ENCODE peak calls at places on chromosomes 2 and 18, in eight cellular contexts. One of them, this sample, is unnamed.

GRCh38 chr18:25056456-25056855 is 295.5 kb downstream of the ZNF521 start:
- DNase-seq in endodermal cell: no peak
- DNase-seq in kidney: no peak
- DNase-seq in AG04449: no peak
- DNase-seq in A549: no peak
- DNase-seq in activated B cell treated with CpG ODN at 0.5 μM for 24 hours: no peak
- DNase-seq in AG09319: no peak
- DNase-seq in AG09309: no peak
- DNase-seq in this sample: no peak

GRCh38 chr2:96984300-96984699 is 2.1 kb downstream of the FAM178B start:
- DNase-seq in endodermal cell: no peak
- DNase-seq in kidney: no peak
- DNase-seq in AG04449: no peak
- DNase-seq in A549: no peak
- DNase-seq in activated B cell treated with CpG ODN at 0.5 μM for 24 hours: no peak
- DNase-seq in AG09319: no peak
- DNase-seq in AG09309: no peak
- DNase-seq in this sample: no peak

GRCh38 chr18:46264255-46264654 is 160.1 kb downstream of the HAUS1 start:
- DNase-seq in endodermal cell: no peak
- DNase-seq in kidney: no peak
- DNase-seq in AG04449: no peak
- DNase-seq in A549: peak
- DNase-seq in activated B cell treated with CpG ODN at 0.5 μM for 24 hours: no peak
- DNase-seq in AG09319: no peak
- DNase-seq in AG09309: no peak
- DNase-seq in this sample: no peak

GRCh38 chr2:128424806-128425205 is 106.1 kb upstream of the HS6ST1 start:
- DNase-seq in endodermal cell: peak
- DNase-seq in kidney: peak
- DNase-seq in AG04449: no peak
- DNase-seq in A549: no peak
- DNase-seq in activated B cell treated with CpG ODN at 0.5 μM for 24 hours: no peak
- DNase-seq in AG09319: no peak
- DNase-seq in AG09309: no peak
- DNase-seq in this sample: peak

GRCh38 chr2:220499281-220499680 is 871.9 kb downstream of the SLC4A3 start:
- DNase-seq in endodermal cell: peak
- DNase-seq in kidney: no peak
- DNase-seq in AG04449: no peak
- DNase-seq in A549: peak
- DNase-seq in activated B cell treated with CpG ODN at 0.5 μM for 24 hours: no peak
- DNase-seq in AG09319: peak
- DNase-seq in AG09309: no peak
- DNase-seq in this sample: no peak

GRCh38 chr2:235692671-235693171 is 198.9 kb downstream of the AGAP1 start:
- DNase-seq in endodermal cell: no peak
- DNase-seq in kidney: peak
- DNase-seq in AG04449: no peak
- DNase-seq in A549: no peak
- DNase-seq in activated B cell treated with CpG ODN at 0.5 μM for 24 hours: no peak
- DNase-seq in AG09319: no peak
- DNase-seq in AG09309: no peak
- DNase-seq in this sample: no peak

GRCh38 chr2:179745615-179746263 is 115.7 kb downstream of the ZNF385B start:
- DNase-seq in endodermal cell: no peak
- DNase-seq in kidney: no peak
- DNase-seq in AG04449: no peak
- DNase-seq in A549: no peak
- DNase-seq in activated B cell treated with CpG ODN at 0.5 μM for 24 hours: no peak
- DNase-seq in AG09319: no peak
- DNase-seq in AG09309: no peak
- DNase-seq in this sample: no peak

GRCh38 chr2:123935405-123935804 is 89.7 kb upstream of the CNTNAP5 start:
- DNase-seq in endodermal cell: no peak
- DNase-seq in kidney: no peak
- DNase-seq in AG04449: no peak
- DNase-seq in A549: no peak
- DNase-seq in activated B cell treated with CpG ODN at 0.5 μM for 24 hours: no peak
- DNase-seq in AG09319: no peak
- DNase-seq in AG09309: no peak
- DNase-seq in this sample: no peak

GRCh38 chr2:27303093-27304025 is 4.9 kb downstream of the UCN start:
- DNase-seq in endodermal cell: peak
- DNase-seq in kidney: no peak
- DNase-seq in AG04449: no peak
- DNase-seq in A549: peak
- DNase-seq in activated B cell treated with CpG ODN at 0.5 μM for 24 hours: no peak
- DNase-seq in AG09319: peak
- DNase-seq in AG09309: no peak
- DNase-seq in this sample: no peak

GRCh38 chr18:7224198-7224597 is 6.7 kb upstream of the LRRC30 start:
- DNase-seq in endodermal cell: no peak
- DNase-seq in kidney: no peak
- DNase-seq in AG04449: no peak
- DNase-seq in A549: no peak
- DNase-seq in activated B cell treated with CpG ODN at 0.5 μM for 24 hours: no peak
- DNase-seq in AG09319: no peak
- DNase-seq in AG09309: no peak
- DNase-seq in this sample: no peak

GRCh38 chr2:235721586-235721985 is 227.7 kb downstream of the AGAP1 start:
- DNase-seq in endodermal cell: no peak
- DNase-seq in kidney: no peak
- DNase-seq in AG04449: no peak
- DNase-seq in A549: no peak
- DNase-seq in activated B cell treated with CpG ODN at 0.5 μM for 24 hours: no peak
- DNase-seq in AG09319: no peak
- DNase-seq in AG09309: no peak
- DNase-seq in this sample: no peak

GRCh38 chr2:37688771-37689468 is 17.5 kb upstream of the CDC42EP3 start:
- DNase-seq in endodermal cell: peak
- DNase-seq in kidney: no peak
- DNase-seq in AG04449: peak
- DNase-seq in A549: no peak
- DNase-seq in activated B cell treated with CpG ODN at 0.5 μM for 24 hours: no peak
- DNase-seq in AG09319: peak
- DNase-seq in AG09309: no peak
- DNase-seq in this sample: no peak

GRCh38 chr2:218149865-218150264 is 16.9 kb downstream of the CXCR1 start:
- DNase-seq in endodermal cell: no peak
- DNase-seq in kidney: no peak
- DNase-seq in AG04449: no peak
- DNase-seq in A549: no peak
- DNase-seq in activated B cell treated with CpG ODN at 0.5 μM for 24 hours: no peak
- DNase-seq in AG09319: no peak
- DNase-seq in AG09309: no peak
- DNase-seq in this sample: no peak

GRCh38 chr2:188773075-188773474 is 201.1 kb upstream of the COL3A1 start:
- DNase-seq in endodermal cell: no peak
- DNase-seq in kidney: no peak
- DNase-seq in AG04449: no peak
- DNase-seq in A549: no peak
- DNase-seq in activated B cell treated with CpG ODN at 0.5 μM for 24 hours: no peak
- DNase-seq in AG09319: no peak
- DNase-seq in AG09309: no peak
- DNase-seq in this sample: no peak

GRCh38 chr2:159012142-159012541 is 43.7 kb downstream of the TANC1 start:
- DNase-seq in endodermal cell: no peak
- DNase-seq in kidney: no peak
- DNase-seq in AG04449: no peak
- DNase-seq in A549: no peak
- DNase-seq in activated B cell treated with CpG ODN at 0.5 μM for 24 hours: no peak
- DNase-seq in AG09319: no peak
- DNase-seq in AG09309: no peak
- DNase-seq in this sample: no peak

GRCh38 chr2:39920318-39920775 is 141.3 kb upstream of the THUMPD2 start:
- DNase-seq in endodermal cell: no peak
- DNase-seq in kidney: no peak
- DNase-seq in AG04449: no peak
- DNase-seq in A549: no peak
- DNase-seq in activated B cell treated with CpG ODN at 0.5 μM for 24 hours: no peak
- DNase-seq in AG09319: no peak
- DNase-seq in AG09309: no peak
- DNase-seq in this sample: no peak

GRCh38 chr2:135167273-135167672 is 115.2 kb downstream of the RAB3GAP1 start:
- DNase-seq in endodermal cell: no peak
- DNase-seq in kidney: no peak
- DNase-seq in AG04449: no peak
- DNase-seq in A549: no peak
- DNase-seq in activated B cell treated with CpG ODN at 0.5 μM for 24 hours: no peak
- DNase-seq in AG09319: no peak
- DNase-seq in AG09309: no peak
- DNase-seq in this sample: no peak

GRCh38 chr2:135163306-135163705 is 111.2 kb downstream of the RAB3GAP1 start:
- DNase-seq in endodermal cell: no peak
- DNase-seq in kidney: no peak
- DNase-seq in AG04449: no peak
- DNase-seq in A549: no peak
- DNase-seq in activated B cell treated with CpG ODN at 0.5 μM for 24 hours: no peak
- DNase-seq in AG09319: no peak
- DNase-seq in AG09309: no peak
- DNase-seq in this sample: no peak

GRCh38 chr2:135164431-135164830 is 112.3 kb downstream of the RAB3GAP1 start:
- DNase-seq in endodermal cell: no peak
- DNase-seq in kidney: no peak
- DNase-seq in AG04449: peak
- DNase-seq in A549: no peak
- DNase-seq in activated B cell treated with CpG ODN at 0.5 μM for 24 hours: no peak
- DNase-seq in AG09319: peak
- DNase-seq in AG09309: peak
- DNase-seq in this sample: no peak

GRCh38 chr2:135169900-135170753 is 118.0 kb downstream of the RAB3GAP1 start:
- DNase-seq in endodermal cell: no peak
- DNase-seq in kidney: no peak
- DNase-seq in AG04449: no peak
- DNase-seq in A549: no peak
- DNase-seq in activated B cell treated with CpG ODN at 0.5 μM for 24 hours: no peak
- DNase-seq in AG09319: no peak
- DNase-seq in AG09309: no peak
- DNase-seq in this sample: no peak

DNA sequence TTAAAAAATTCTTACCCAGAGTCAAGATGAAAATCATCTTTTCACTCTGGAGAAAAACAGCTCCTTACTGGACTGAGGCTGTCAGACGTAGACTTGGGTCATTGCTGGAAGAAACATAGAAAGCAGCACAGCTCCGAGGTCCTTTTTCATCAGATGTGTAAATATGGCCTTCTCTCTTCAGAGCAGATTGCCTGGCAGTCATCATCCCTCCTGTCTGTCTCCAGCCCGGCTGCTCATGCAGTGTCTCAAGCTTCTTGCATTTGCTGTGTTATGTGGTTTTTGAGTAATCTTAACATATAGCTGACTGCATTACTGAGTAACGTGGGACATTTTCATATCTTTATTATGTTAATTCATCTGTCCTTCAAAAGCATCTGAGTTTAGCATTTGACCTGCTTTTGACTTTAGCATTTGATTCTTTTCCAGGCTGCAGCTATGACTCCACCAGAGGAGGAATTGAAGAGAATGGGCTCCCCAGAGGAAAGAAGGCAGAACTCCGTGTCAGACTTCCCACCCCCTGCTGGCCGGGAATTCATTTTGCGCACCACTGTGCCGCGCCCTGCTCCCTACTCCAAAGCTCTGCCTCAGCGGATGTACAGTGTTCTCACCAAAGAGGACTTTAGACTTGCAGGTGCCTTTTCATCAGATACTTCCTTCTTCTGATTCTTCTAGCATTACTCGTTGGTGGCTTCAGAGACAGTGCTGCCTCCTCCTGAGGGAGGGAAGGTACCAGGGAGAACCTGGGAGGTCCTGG is 116.2 kb downstream of the RAB3GAP1 start:
- DNase-seq in endodermal cell: no peak
- DNase-seq in kidney: no peak
- DNase-seq in AG04449: no peak
- DNase-seq in A549: no peak
- DNase-seq in activated B cell treated with CpG ODN at 0.5 μM for 24 hours: no peak
- DNase-seq in AG09319: no peak
- DNase-seq in AG09309: no peak
- DNase-seq in this sample: no peak
- TF ChIP-seq CTCF in endodermal cell: peak
- TF ChIP-seq CTCF in kidney: no peak
- TF ChIP-seq CTCF in AG04449: no peak
- TF ChIP-seq CTCF in A549: no peak
- TF ChIP-seq CTCF in activated B cell treated with CpG ODN at 0.5 μM for 24 hours: no peak
- TF ChIP-seq CTCF in AG09319: no peak
- TF ChIP-seq CTCF in AG09309: no peak
- TF ChIP-seq CTCF in this sample: no peak

GRCh38 chr2:69013123-69013836 is at the start of gene ANTXR1:
- DNase-seq in endodermal cell: peak
- DNase-seq in kidney: peak
- DNase-seq in AG04449: no peak
- DNase-seq in A549: peak
- DNase-seq in activated B cell treated with CpG ODN at 0.5 μM for 24 hours: no peak
- DNase-seq in AG09319: no peak
- DNase-seq in AG09309: no peak
- DNase-seq in this sample: peak
- TF ChIP-seq CTCF in endodermal cell: peak
- TF ChIP-seq CTCF in kidney: no peak
- TF ChIP-seq CTCF in AG04449: no peak
- TF ChIP-seq CTCF in A549: no peak
- TF ChIP-seq CTCF in activated B cell treated with CpG ODN at 0.5 μM for 24 hours: no peak
- TF ChIP-seq CTCF in AG09319: no peak
- TF ChIP-seq CTCF in AG09309: no peak
- TF ChIP-seq CTCF in this sample: peak

DNA sequence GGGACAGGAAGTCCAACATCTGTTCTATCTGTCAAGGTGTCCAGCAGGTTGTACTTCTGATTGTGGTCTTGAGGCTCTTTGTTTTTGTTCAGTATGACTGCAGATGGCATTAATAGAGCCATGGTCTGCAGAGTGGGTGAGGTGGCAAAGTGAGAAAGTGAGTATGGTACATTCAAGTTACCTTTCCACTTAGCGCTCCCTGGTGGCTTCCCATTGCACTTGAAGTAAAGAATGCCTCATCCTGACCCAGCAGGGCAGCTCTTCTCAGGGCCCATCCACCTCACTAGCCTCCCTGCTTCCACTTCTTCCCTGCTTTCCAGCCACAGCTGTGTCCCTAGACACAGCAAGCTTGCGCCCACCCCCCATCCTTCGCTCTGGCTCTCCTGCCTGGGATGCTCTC is 148.0 kb upstream of the ALPP start:
- DNase-seq in endodermal cell: peak
- DNase-seq in kidney: no peak
- DNase-seq in AG04449: no peak
- DNase-seq in A549: no peak
- DNase-seq in activated B cell treated with CpG ODN at 0.5 μM for 24 hours: no peak
- DNase-seq in AG09319: no peak
- DNase-seq in AG09309: no peak
- DNase-seq in this sample: no peak
- TF ChIP-seq CTCF in endodermal cell: peak
- TF ChIP-seq CTCF in kidney: peak
- TF ChIP-seq CTCF in AG04449: peak
- TF ChIP-seq CTCF in A549: no peak
- TF ChIP-seq CTCF in activated B cell treated with CpG ODN at 0.5 μM for 24 hours: no peak
- TF ChIP-seq CTCF in AG09319: no peak
- TF ChIP-seq CTCF in AG09309: no peak
- TF ChIP-seq CTCF in this sample: peak

DNA sequence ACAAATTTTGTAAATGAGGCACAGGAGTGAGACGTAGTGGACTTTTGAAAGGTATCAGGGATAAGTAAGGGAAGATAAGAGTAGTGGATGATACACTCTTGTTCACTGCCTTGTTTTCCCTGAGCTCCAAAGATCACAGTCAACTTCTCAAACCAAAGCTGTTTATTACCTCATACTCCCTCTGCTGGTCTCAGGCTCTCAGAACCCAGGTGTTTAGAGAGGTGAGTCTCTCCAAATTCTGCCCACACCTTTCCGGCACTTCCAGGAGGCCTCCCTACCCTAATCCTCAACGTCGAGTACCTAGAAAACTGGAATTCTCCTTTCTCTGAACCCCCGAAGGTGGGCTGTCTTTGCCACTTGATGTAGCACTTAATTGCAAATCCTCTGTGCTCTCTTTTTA is 621.1 kb downstream of the BCL11A start:
- DNase-seq in endodermal cell: peak
- DNase-seq in kidney: no peak
- DNase-seq in AG04449: no peak
- DNase-seq in A549: no peak
- DNase-seq in activated B cell treated with CpG ODN at 0.5 μM for 24 hours: no peak
- DNase-seq in AG09319: no peak
- DNase-seq in AG09309: no peak
- DNase-seq in this sample: no peak
- TF ChIP-seq CTCF in endodermal cell: peak
- TF ChIP-seq CTCF in kidney: no peak
- TF ChIP-seq CTCF in AG04449: no peak
- TF ChIP-seq CTCF in A549: no peak
- TF ChIP-seq CTCF in activated B cell treated with CpG ODN at 0.5 μM for 24 hours: no peak
- TF ChIP-seq CTCF in AG09319: no peak
- TF ChIP-seq CTCF in AG09309: no peak
- TF ChIP-seq CTCF in this sample: no peak

This sample was measured in type B pancreatic cell.